ENCODE peak calls at places on chromosomes 6 and 20, in six cellular contexts. One of them, this sample, is unnamed.

GRCh38 chr6:87817226-87817625 is 115.2 kb upstream of the AKIRIN2 start:
- DNase-seq in uterus: no peak
- DNase-seq in heart left ventricle: no peak
- DNase-seq in lung: no peak
- DNase-seq in CD8-positive, alpha-beta memory T cell: no peak
- DNase-seq in RWPE1: no peak
- DNase-seq in this sample: no peak

GRCh38 chr6:139736507-139736906 is 362.1 kb upstream of the CITED2 start:
- DNase-seq in RWPE1: no peak
- DNase-seq in lung: no peak
- DNase-seq in heart left ventricle: no peak
- DNase-seq in uterus: no peak
- DNase-seq in CD8-positive, alpha-beta memory T cell: no peak
- DNase-seq in this sample: peak

GRCh38 chr20:50670126-50670862 is 21.0 kb downstream of the RIPOR3 start:
- DNase-seq in CD8-positive, alpha-beta memory T cell: no peak
- DNase-seq in lung: no peak
- DNase-seq in RWPE1: peak
- DNase-seq in uterus: no peak
- DNase-seq in heart left ventricle: no peak
- DNase-seq in this sample: no peak

GRCh38 chr6:82363368-82364086 is at the start of gene TPBG:
- DNase-seq in heart left ventricle: peak
- DNase-seq in uterus: peak
- DNase-seq in RWPE1: peak
- DNase-seq in lung: peak
- DNase-seq in CD8-positive, alpha-beta memory T cell: no peak
- DNase-seq in this sample: no peak

GRCh38 chr20:23641936-23642751 is 4.4 kb upstream of the CST3 start:
- DNase-seq in lung: no peak
- DNase-seq in heart left ventricle: no peak
- DNase-seq in CD8-positive, alpha-beta memory T cell: no peak
- DNase-seq in RWPE1: peak
- DNase-seq in uterus: no peak
- DNase-seq in this sample: peak

GRCh38 chr6:157228421-157229218 is 94.7 kb downstream of the TMEM242 start:
- DNase-seq in CD8-positive, alpha-beta memory T cell: no peak
- DNase-seq in uterus: no peak
- DNase-seq in RWPE1: no peak
- DNase-seq in heart left ventricle: no peak
- DNase-seq in lung: no peak
- DNase-seq in this sample: no peak

GRCh38 chr6:105882071-105882803 is 203.9 kb upstream of the PRDM1 start:
- DNase-seq in uterus: no peak
- DNase-seq in heart left ventricle: no peak
- DNase-seq in lung: no peak
- DNase-seq in RWPE1: no peak
- DNase-seq in CD8-positive, alpha-beta memory T cell: no peak
- DNase-seq in this sample: no peak

GRCh38 chr6:73481969-73482368 is 20.4 kb downstream of the MTO1 start:
- DNase-seq in CD8-positive, alpha-beta memory T cell: no peak
- DNase-seq in heart left ventricle: no peak
- DNase-seq in uterus: no peak
- DNase-seq in RWPE1: no peak
- DNase-seq in lung: no peak
- DNase-seq in this sample: no peak

GRCh38 chr6:6660339-6661045 is 72.0 kb downstream of the LY86 start:
- DNase-seq in lung: no peak
- DNase-seq in RWPE1: no peak
- DNase-seq in heart left ventricle: no peak
- DNase-seq in CD8-positive, alpha-beta memory T cell: no peak
- DNase-seq in uterus: no peak
- DNase-seq in this sample: no peak

GRCh38 chr6:34520645-34521462 is 35.3 kb downstream of the SPDEF start:
- DNase-seq in RWPE1: no peak
- DNase-seq in CD8-positive, alpha-beta memory T cell: no peak
- DNase-seq in uterus: no peak
- DNase-seq in lung: no peak
- DNase-seq in heart left ventricle: no peak
- DNase-seq in this sample: no peak

GRCh38 chr6:157217894-157218370 is 105.4 kb downstream of the TMEM242 start:
- DNase-seq in CD8-positive, alpha-beta memory T cell: no peak
- DNase-seq in lung: no peak
- DNase-seq in heart left ventricle: no peak
- DNase-seq in uterus: no peak
- DNase-seq in RWPE1: no peak
- DNase-seq in this sample: no peak

GRCh38 chr6:40930555-40930954 is 108.5 kb downstream of the UNC5CL start:
- DNase-seq in CD8-positive, alpha-beta memory T cell: no peak
- DNase-seq in RWPE1: no peak
- DNase-seq in heart left ventricle: no peak
- DNase-seq in lung: no peak
- DNase-seq in uterus: no peak
- DNase-seq in this sample: peak

This sample was measured in MV-4-11.